ENCODE peak calls at places on chromosomes 13 and 19, in seven cellular contexts. One of them, this sample, is unnamed.

GRCh38 chr13:73754727-73755292 is 379.4 kb downstream of the KLF12 start:
- DNase-seq in mesothelial cell of epicardium: no peak
- DNase-seq in NCI-H187: peak
- DNase-seq in right cardiac atrium: no peak
- DNase-seq in coronary artery: no peak
- DNase-seq in frontal cortex: no peak
- DNase-seq in EH: peak
- DNase-seq in this sample: no peak

GRCh38 chr19:13132471-13133166 is 14.6 kb downstream of the NACC1 start:
- DNase-seq in mesothelial cell of epicardium: no peak
- DNase-seq in NCI-H187: no peak
- DNase-seq in right cardiac atrium: no peak
- DNase-seq in coronary artery: no peak
- DNase-seq in frontal cortex: no peak
- DNase-seq in EH: peak
- DNase-seq in this sample: no peak

GRCh38 chr13:41222259-41222852 is 28.0 kb upstream of the KBTBD7 start:
- DNase-seq in mesothelial cell of epicardium: no peak
- DNase-seq in NCI-H187: no peak
- DNase-seq in right cardiac atrium: no peak
- DNase-seq in coronary artery: no peak
- DNase-seq in frontal cortex: peak
- DNase-seq in EH: peak
- DNase-seq in this sample: no peak

GRCh38 chr13:46172531-46172991 is 9.4 kb downstream of the LCP1 start:
- DNase-seq in mesothelial cell of epicardium: no peak
- DNase-seq in NCI-H187: no peak
- DNase-seq in right cardiac atrium: no peak
- DNase-seq in coronary artery: no peak
- DNase-seq in frontal cortex: no peak
- DNase-seq in EH: no peak
- DNase-seq in this sample: no peak

GRCh38 chr13:113833111-113833830 is 30.6 kb downstream of the GAS6 start:
- DNase-seq in mesothelial cell of epicardium: no peak
- DNase-seq in NCI-H187: no peak
- DNase-seq in right cardiac atrium: peak
- DNase-seq in coronary artery: no peak
- DNase-seq in frontal cortex: no peak
- DNase-seq in EH: no peak
- DNase-seq in this sample: no peak

GRCh38 chr13:27926644-27927434 is 7.0 kb downstream of the PDX1 start:
- DNase-seq in mesothelial cell of epicardium: no peak
- DNase-seq in NCI-H187: no peak
- DNase-seq in right cardiac atrium: no peak
- DNase-seq in coronary artery: no peak
- DNase-seq in frontal cortex: no peak
- DNase-seq in EH: no peak
- DNase-seq in this sample: no peak

GRCh38 chr13:60647547-60647946 is 250.5 kb downstream of the TDRD3 start:
- DNase-seq in mesothelial cell of epicardium: no peak
- DNase-seq in NCI-H187: no peak
- DNase-seq in right cardiac atrium: no peak
- DNase-seq in coronary artery: no peak
- DNase-seq in frontal cortex: no peak
- DNase-seq in EH: no peak
- DNase-seq in this sample: no peak

GRCh38 chr19:36340786-36341386 is 38.1 kb downstream of the ZFP14 start:
- DNase-seq in mesothelial cell of epicardium: no peak
- DNase-seq in NCI-H187: no peak
- DNase-seq in right cardiac atrium: no peak
- DNase-seq in coronary artery: no peak
- DNase-seq in frontal cortex: no peak
- DNase-seq in EH: no peak
- DNase-seq in this sample: no peak

GRCh38 chr19:48631254-48631653 is 5.9 kb downstream of the DBP start:
- DNase-seq in mesothelial cell of epicardium: no peak
- DNase-seq in NCI-H187: no peak
- DNase-seq in right cardiac atrium: no peak
- DNase-seq in coronary artery: no peak
- DNase-seq in frontal cortex: no peak
- DNase-seq in EH: no peak
- DNase-seq in this sample: peak

GRCh38 chr13:72953391-72953960 is 105.3 kb upstream of the KLF5 start:
- DNase-seq in mesothelial cell of epicardium: no peak
- DNase-seq in NCI-H187: no peak
- DNase-seq in right cardiac atrium: no peak
- DNase-seq in coronary artery: no peak
- DNase-seq in frontal cortex: no peak
- DNase-seq in EH: no peak
- DNase-seq in this sample: no peak

GRCh38 chr19:51124729-51125128 is at the start of gene SIGLEC9:
- DNase-seq in mesothelial cell of epicardium: no peak
- DNase-seq in NCI-H187: no peak
- DNase-seq in right cardiac atrium: peak
- DNase-seq in coronary artery: no peak
- DNase-seq in frontal cortex: no peak
- DNase-seq in EH: no peak
- DNase-seq in this sample: no peak

GRCh38 chr13:34346626-34347025 is 528.7 kb downstream of the RFC3 start:
- DNase-seq in mesothelial cell of epicardium: no peak
- DNase-seq in NCI-H187: no peak
- DNase-seq in right cardiac atrium: no peak
- DNase-seq in coronary artery: no peak
- DNase-seq in frontal cortex: no peak
- DNase-seq in EH: peak
- DNase-seq in this sample: no peak

GRCh38 chr19:1261863-1262686 is 7.1 kb upstream of the CIRBP start:
- DNase-seq in mesothelial cell of epicardium: no peak
- DNase-seq in NCI-H187: no peak
- DNase-seq in right cardiac atrium: peak
- DNase-seq in coronary artery: peak
- DNase-seq in frontal cortex: no peak
- DNase-seq in EH: peak
- DNase-seq in this sample: no peak

GRCh38 chr13:113965968-113966884 is 7.7 kb downstream of the C13orf46 start:
- DNase-seq in mesothelial cell of epicardium: no peak
- DNase-seq in NCI-H187: no peak
- DNase-seq in right cardiac atrium: no peak
- DNase-seq in coronary artery: no peak
- DNase-seq in frontal cortex: no peak
- DNase-seq in EH: no peak
- DNase-seq in this sample: no peak

GRCh38 chr19:43534811-43535761 is 2.1 kb downstream of the ZNF575 start:
- DNase-seq in mesothelial cell of epicardium: peak
- DNase-seq in NCI-H187: no peak
- DNase-seq in right cardiac atrium: peak
- DNase-seq in coronary artery: peak
- DNase-seq in frontal cortex: peak
- DNase-seq in EH: peak
- DNase-seq in this sample: no peak

GRCh38 chr19:3285647-3286176 is 61.3 kb downstream of the CELF5 start:
- DNase-seq in mesothelial cell of epicardium: peak
- DNase-seq in NCI-H187: peak
- DNase-seq in right cardiac atrium: peak
- DNase-seq in coronary artery: no peak
- DNase-seq in frontal cortex: peak
- DNase-seq in EH: no peak
- DNase-seq in this sample: no peak

GRCh38 chr19:21604351-21604926 is 99.0 kb downstream of the ZNF429 start:
- DNase-seq in mesothelial cell of epicardium: no peak
- DNase-seq in NCI-H187: no peak
- DNase-seq in right cardiac atrium: no peak
- DNase-seq in coronary artery: no peak
- DNase-seq in frontal cortex: no peak
- DNase-seq in EH: peak
- DNase-seq in this sample: no peak

GRCh38 chr13:79867248-79867647 is 386.3 kb downstream of the NDFIP2 start:
- DNase-seq in mesothelial cell of epicardium: no peak
- DNase-seq in NCI-H187: no peak
- DNase-seq in right cardiac atrium: no peak
- DNase-seq in coronary artery: no peak
- DNase-seq in frontal cortex: no peak
- DNase-seq in EH: peak
- DNase-seq in this sample: no peak

This sample was measured in C1 segment of cervical spinal cord.